ENCODE peak calls at places on chromosomes 16 and 17, in eight cellular contexts. T is left ventricle myocardium inferior, C is A673, F is lung, K is hepatocyte, O is heart left ventricle, S is iPS DF 6.9, I is neuronal stem cell. R is an unnamed sample. For H3K4me1 and H3K36me3, the result is how much of the 10 kb centered on the place peaks cover.

GRCh38 chr17:225551-225950 is 44.1 kb upstream of the DOC2B start:
- DNase-seq in T (peak), C (no peak), F (no peak), K (no peak), O (no peak), S (no peak), I (no peak), R (no peak)

GRCh38 chr16:66304151-66304550 is 62.3 kb upstream of the CDH5 start:
- DNase-seq in T (no peak), C (no peak), F (no peak), K (no peak), O (no peak), S (no peak), I (no peak), R (no peak)

GRCh38 chr17:3827124-3827773 is 18.8 kb downstream of the NCBP3 start:
- DNase-seq in T (no peak), C (peak), F (peak), K (peak), O (no peak), S (peak), I (peak), R (peak)

GRCh38 chr17:8954339-8954738 is 11.2 kb downstream of the PIK3R5 start:
- DNase-seq in T (peak), C (peak), F (peak), K (no peak), O (peak), S (no peak), I (no peak), R (peak)

GRCh38 chr16:4613636-4614570 is 785 bp downstream of the UBALD1 start:
- DNase-seq in T (peak), C (peak), F (no peak), K (peak), O (no peak), S (no peak), I (no peak), R (no peak)

GRCh38 chr16:83744521-83744981 is 63.2 kb upstream of the HSBP1 start:
- DNase-seq in T (peak), C (no peak), F (peak), K (peak), O (no peak), S (no peak), I (peak), R (no peak)

GRCh38 chr16:88295526-88296436 is 87.0 kb upstream of the ZNF469 start:
- DNase-seq in T (peak), C (no peak), F (no peak), K (no peak), O (no peak), S (no peak), I (no peak), R (no peak)

GRCh38 chr17:63843387-63844292 is 1.2 kb upstream of the SMARCD2 start:
- DNase-seq in T (peak), C (no peak), F (peak), K (peak), O (no peak), S (no peak), I (no peak), R (no peak)

GRCh38 chr16:82855471-82855870 is 228.7 kb downstream of the CDH13 start:
- DNase-seq in T (no peak), C (no peak), F (no peak), K (no peak), O (no peak), S (no peak), I (no peak), R (no peak)

GRCh38 chr16:17382514-17382913 is 88.2 kb downstream of the XYLT1 start:
- DNase-seq in T (no peak), C (no peak), F (no peak), K (no peak), O (no peak), S (no peak), I (no peak), R (no peak)

GRCh38 chr16:368388-369158 is 1.8 kb downstream of the MRPL28 start:
- DNase-seq in T (no peak), C (no peak), F (no peak), K (no peak), O (no peak), S (no peak), I (no peak), R (no peak)

GRCh38 chr17:8332688-8333087 is 7.0 kb upstream of the ODF4 start:
- DNase-seq in T (peak), C (no peak), F (no peak), K (peak), O (no peak), S (no peak), I (no peak), R (no peak)

GRCh38 chr16:15829460-15829859 is 27.4 kb downstream of the MYH11 start:
- DNase-seq in T (peak), C (no peak), F (peak), K (no peak), O (peak), S (no peak), I (no peak), R (no peak)

GRCh38 chr16:5615868-5616642 is 518.5 kb upstream of the EEF2KMT start:
- DNase-seq in T (peak), C (peak), F (peak), K (peak), O (peak), S (peak), I (peak), R (no peak)

GRCh38 chr17:28725166-28725659 is 820 bp downstream of the TLCD1 start:
- DNase-seq in T (no peak), C (peak), F (no peak), K (peak), O (no peak), S (no peak), I (no peak), R (no peak)

GRCh38 chr16:67034478-67034877 is 5.5 kb downstream of the CBFB start:
- DNase-seq in T (no peak), C (peak), F (peak), K (no peak), O (no peak), S (no peak), I (no peak), R (no peak)

GRCh38 chr17:4900231-4901107 is 1.1 kb downstream of the C17orf107 start:
- DNase-seq in T (no peak), C (no peak), F (no peak), K (no peak), O (no peak), S (no peak), I (no peak), R (peak)

GRCh38 chr17:64007838-64008282 is 9.7 kb downstream of the PRR29 start:
- DNase-seq in T (no peak), C (no peak), F (no peak), K (no peak), O (no peak), S (no peak), I (no peak), R (no peak)

GRCh38 chr16:68893710-68894705 is 50.7 kb downstream of the TANGO6 start:
- DNase-seq in T (peak), C (peak), F (no peak), K (peak), O (peak), S (peak), I (peak), R (no peak)

GRCh38 chr17:72362466-72363335 is 241.9 kb downstream of the SOX9 start:
- DNase-seq in T (no peak), C (no peak), F (no peak), K (no peak), O (no peak), S (no peak), I (no peak), R (no peak)

GRCh38 chr17:5785867-5786509 is 201.7 kb upstream of the NLRP1 start:
- DNase-seq in T (no peak), C (peak), F (no peak), K (no peak), O (no peak), S (no peak), I (no peak), R (no peak)

GRCh38 chr17:62596662-62597061 is 30.8 kb upstream of the MRC2 start:
- DNase-seq in T (no peak), C (no peak), F (no peak), K (no peak), O (no peak), S (no peak), I (no peak), R (no peak)

GRCh38 chr16:57349212-57350031 is 9.2 kb upstream of the CCL22 start:
- DNase-seq in T (no peak), C (no peak), F (peak), K (no peak), O (no peak), S (no peak), I (no peak), R (no peak)

GRCh38 chr16:24776486-24777220 is 47.2 kb downstream of the TNRC6A start:
- DNase-seq in T (peak), C (no peak), F (no peak), K (no peak), O (peak), S (no peak), I (no peak), R (no peak)

GRCh38 chr17:1275962-1276736 is 3.3 kb upstream of the TRARG1 start:
- DNase-seq in T (peak), C (peak), F (peak), K (peak), O (peak), S (no peak), I (peak), R (peak)

GRCh38 chr16:73032548-73033270 is 15.2 kb downstream of the ZFHX3 start:
- DNase-seq in T (no peak), C (no peak), F (no peak), K (no peak), O (no peak), S (no peak), I (no peak), R (no peak)

GRCh38 chr16:87538594-87538993 is 45.8 kb upstream of the ZCCHC14 start:
- DNase-seq in T (no peak), C (no peak), F (no peak), K (no peak), O (no peak), S (no peak), I (no peak), R (no peak)

GRCh38 chr17:28839221-28839620 is 3.4 kb downstream of the FAM222B start:
- DNase-seq in T (no peak), C (peak), F (no peak), K (no peak), O (no peak), S (no peak), I (no peak), R (no peak)

GRCh38 chr16:13510425-13511151 is 409.4 kb upstream of the ERCC4 start:
- DNase-seq in T (no peak), C (no peak), F (no peak), K (no peak), O (no peak), S (no peak), I (no peak), R (no peak)

GRCh38 chr16:29848420-29849297 is 14.4 kb downstream of the CDIPT start:
- DNase-seq in T (peak), C (peak), F (peak), K (peak), O (peak), S (peak), I (no peak), R (peak)

GRCh38 chr17:64765191-64765889 is 103.2 kb upstream of the SMURF2 start:
- DNase-seq in T (no peak), C (no peak), F (no peak), K (no peak), O (no peak), S (no peak), I (no peak), R (no peak)

GRCh38 chr16:89283449-89283848 is 65.9 kb downstream of the ZNF778 start:
- DNase-seq in T (no peak), C (no peak), F (no peak), K (no peak), O (no peak), S (no peak), I (no peak), R (no peak)

GRCh38 chr17:2101448-2102257 is 46.8 kb downstream of the HIC1 start:
- DNase-seq in T (peak), C (no peak), F (peak), K (no peak), O (no peak), S (no peak), I (no peak), R (peak)

GRCh38 chr16:15925631-15926030 is 23.8 kb upstream of the ABCC1 start:
- DNase-seq in T (no peak), C (no peak), F (no peak), K (no peak), O (no peak), S (no peak), I (no peak), R (no peak)

GRCh38 chr16:55476625-55477533 is 2.1 kb upstream of the MMP2 start:
- DNase-seq in T (peak), C (no peak), F (no peak), K (no peak), O (peak), S (no peak), I (no peak), R (no peak)

GRCh38 chr17:78905111-78905510 is 2.1 kb upstream of the CEP295NL start:
- DNase-seq in T (no peak), C (no peak), F (no peak), K (no peak), O (no peak), S (no peak), I (no peak), R (no peak)

GRCh38 chr17:78912082-78912481 is 9.1 kb upstream of the CEP295NL start:
- DNase-seq in T (no peak), C (no peak), F (no peak), K (no peak), O (no peak), S (no peak), I (no peak), R (no peak)

GRCh38 chr17:78908426-78908825 is 5.4 kb upstream of the CEP295NL start:
- DNase-seq in T (no peak), C (no peak), F (no peak), K (no peak), O (no peak), S (no peak), I (no peak), R (no peak)

GRCh38 chr17:78915872-78916632 is 9.1 kb downstream of the TIMP2 start:
- DNase-seq in T (peak), C (no peak), F (peak), K (no peak), O (peak), S (no peak), I (no peak), R (no peak)

DNA sequence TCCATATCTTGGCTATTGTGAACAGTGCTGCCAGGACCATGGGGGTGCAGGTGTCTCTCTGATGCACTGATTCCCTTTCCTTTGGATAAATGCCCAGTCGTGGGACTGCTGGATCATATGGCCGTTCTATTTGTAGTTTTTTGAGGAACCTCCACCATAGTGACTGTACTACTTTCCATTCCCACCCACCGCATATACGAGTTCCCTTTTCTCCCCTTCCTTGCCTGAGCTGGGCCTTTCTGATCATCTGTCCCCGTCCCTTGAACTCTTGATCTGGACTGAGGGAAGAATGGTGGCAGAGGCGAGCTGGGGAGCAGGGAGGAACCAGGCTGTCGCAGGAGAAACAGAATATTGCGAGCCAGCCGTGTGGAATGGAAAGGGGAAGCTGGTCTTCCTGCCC is 7.9 kb upstream of the CEP295NL start:
- DNase-seq in T (no peak), C (no peak), F (peak), K (no peak), O (peak), S (no peak), I (no peak), R (no peak)
- H3K4me1 ChIP-seq in T (half or more), C (under half), F (under half), K (under half), O (under half), S (under half), I (under half), R (under half)

GRCh38 chr17:50184611-50185398 is 16.6 kb downstream of the COL1A1 start:
- DNase-seq in T (peak), C (no peak), F (no peak), K (no peak), O (no peak), S (no peak), I (no peak), R (no peak)
- H3K27ac ChIP-seq in T (peak), C (no peak), F (no peak), K (peak), O (no peak), S (no peak), I (no peak), R (no peak)

GRCh38 chr17:67108411-67108810 is 64.1 kb downstream of the CACNG1 start:
- DNase-seq in T (no peak), C (no peak), F (no peak), K (no peak), O (no peak), S (no peak), I (no peak), R (no peak)
- H3K36me3 ChIP-seq in T (half or more), C (under half), F (under half), K (under half), O (under half), S (under half), I (under half), R (under half)

GRCh38 chr16:8572063-8572918 is 18.0 kb downstream of the TMEM114 start:
- DNase-seq in T (no peak), C (peak), F (no peak), K (no peak), O (no peak), S (no peak), I (no peak), R (no peak)

GRCh38 chr16:8571061-8571596 is 19.2 kb downstream of the TMEM114 start:
- DNase-seq in T (no peak), C (peak), F (no peak), K (no peak), O (no peak), S (no peak), I (no peak), R (no peak)

GRCh38 chr16:8576141-8577004 is 13.9 kb downstream of the TMEM114 start:
- DNase-seq in T (no peak), C (peak), F (no peak), K (no peak), O (no peak), S (no peak), I (no peak), R (no peak)

GRCh38 chr16:8575399-8575798 is 14.9 kb downstream of the TMEM114 start:
- DNase-seq in T (no peak), C (no peak), F (no peak), K (no peak), O (no peak), S (no peak), I (no peak), R (no peak)

DNA sequence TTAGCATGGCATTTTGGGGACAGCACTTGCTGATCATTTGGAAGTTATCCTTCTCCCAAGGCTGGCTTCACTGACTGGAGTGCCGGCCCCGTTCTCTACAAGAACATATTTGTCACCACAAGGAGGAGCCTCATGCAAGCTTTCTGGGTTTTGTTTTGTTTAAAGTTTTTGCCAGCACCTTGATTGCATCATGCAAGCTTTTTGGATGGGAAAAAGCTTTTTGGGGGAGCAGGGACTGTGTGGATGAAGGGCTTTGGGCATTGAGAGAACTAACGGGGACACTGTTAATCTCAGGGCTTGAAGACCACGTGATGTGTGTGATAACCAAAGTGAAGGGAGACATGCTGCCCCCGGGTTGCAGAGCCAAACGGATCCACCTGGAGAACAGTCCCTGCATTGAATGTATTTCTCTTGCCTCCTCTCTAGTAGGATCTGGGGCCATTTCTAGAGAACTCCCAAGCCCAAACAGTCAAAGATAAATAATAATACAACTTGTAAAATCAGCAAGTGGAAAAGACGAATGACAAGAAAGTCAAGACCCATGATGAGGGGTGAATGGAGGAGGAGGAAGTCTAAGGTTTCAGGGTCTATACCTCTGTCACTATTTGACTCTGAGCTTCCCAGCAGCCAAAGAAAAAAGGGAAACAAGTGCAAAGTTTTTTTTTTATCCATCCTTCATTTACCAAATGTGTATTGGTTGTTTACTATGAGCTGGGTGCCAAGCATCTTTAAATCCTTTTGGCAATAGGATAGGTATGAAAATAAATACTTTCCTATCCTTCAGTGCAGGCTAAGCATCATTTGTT is 17.2 kb downstream of the TMEM114 start:
- DNase-seq in T (no peak), C (peak), F (no peak), K (peak), O (no peak), S (no peak), I (no peak), R (no peak)
- H3K4me1 ChIP-seq in T (under half), C (half or more), F (under half), K (under half), O (under half), S (under half), I (under half), R (under half)

DNA sequence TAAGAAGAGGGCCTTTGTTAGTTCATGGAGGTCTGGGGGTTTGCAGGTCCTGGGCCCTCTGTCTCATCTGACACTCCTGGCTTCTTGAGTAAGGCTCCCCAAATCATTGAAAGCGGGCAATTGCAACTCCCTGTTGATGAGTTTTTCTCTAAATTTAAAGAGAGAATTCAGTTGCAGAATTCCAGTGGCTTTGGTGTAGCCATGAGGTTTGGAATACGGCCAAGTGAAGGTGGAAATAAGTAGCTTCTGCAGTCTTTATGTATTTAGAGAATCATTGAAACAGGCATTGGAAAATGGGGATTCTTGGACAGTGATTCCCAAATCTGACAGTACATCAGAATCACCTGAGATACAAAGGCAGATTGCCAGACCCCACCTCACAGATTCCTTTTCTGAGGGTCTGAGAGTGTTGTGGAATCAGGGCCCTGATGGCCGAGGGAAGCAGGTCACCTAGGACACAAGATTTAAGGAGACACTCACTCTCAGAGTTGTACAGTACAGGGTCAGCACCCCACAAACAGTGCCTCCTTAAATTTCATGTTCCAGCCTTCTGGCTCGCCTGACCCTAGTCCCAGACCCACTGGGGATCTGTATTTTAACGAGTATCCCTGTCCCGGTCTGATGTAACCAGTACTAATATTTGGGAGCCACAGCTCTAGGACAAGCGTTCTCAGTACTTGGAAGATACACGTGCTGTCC is 37.7 kb downstream of the YPEL2 start:
- DNase-seq in T (no peak), C (no peak), F (no peak), K (no peak), O (no peak), S (no peak), I (no peak), R (no peak)
- H3K27ac ChIP-seq in T (peak), C (no peak), F (peak), K (peak), O (peak), S (no peak), I (no peak), R (no peak)

GRCh38 chr16:85676466-85676865 is 12.3 kb downstream of the GINS2 start:
- DNase-seq in T (no peak), C (no peak), F (no peak), K (no peak), O (no peak), S (no peak), I (no peak), R (no peak)
- H3K36me3 ChIP-seq in T (under half), C (half or more), F (under half), K (under half), O (under half), S (half or more), I (half or more), R (under half)

R was measured in CD8-positive, alpha-beta T cell.